ENCODE peak calls at places on chromosomes 12 and 14, in six cellular contexts. K, R, Y, J, M and Z are unnamed samples.

GRCh38 chr12:48175613-48176416 is 7.6 kb upstream of the CCDC184 start:
- DNase-seq in K (no peak), R (no peak), Y (no peak), J (no peak), M (peak; percentile 63), Z (peak; percentile 55)

GRCh38 chr14:28142400-28143015 is 624.1 kb upstream of the FOXG1 start:
- DNase-seq in K (no peak), R (no peak), Y (no peak), J (peak; percentile 19), M (peak; percentile 57), Z (peak; percentile 1)

GRCh38 chr12:20212658-20213387 is 155.5 kb upstream of the PDE3A start:
- DNase-seq in K (no peak), R (peak; percentile 54), Y (peak; percentile 82), J (peak; percentile 93), M (peak; percentile 90), Z (peak; percentile 100)

GRCh38 chr14:99510556-99511139 is 29.4 kb downstream of the CCNK start:
- DNase-seq in K (no peak), R (no peak), Y (no peak), J (no peak), M (no peak), Z (no peak)

GRCh38 chr12:30794591-30795409 is 40.0 kb upstream of the CAPRIN2 start:
- DNase-seq in K (peak; percentile 67), R (no peak), Y (peak; percentile 94), J (no peak), M (peak; percentile 77), Z (peak; percentile 98)

GRCh38 chr12:57765698-57766463 is 997 bp downstream of the CYP27B1 start:
- DNase-seq in K (no peak), R (no peak), Y (no peak), J (no peak), M (peak; percentile 36), Z (no peak)

GRCh38 chr12:106342397-106343212 is 14.9 kb upstream of the POLR3B start:
- DNase-seq in K (peak; percentile 39), R (no peak), Y (no peak), J (no peak), M (no peak), Z (peak; percentile 76)

GRCh38 chr12:84376320-84376719 is 536.3 kb downstream of the SLC6A15 start:
- DNase-seq in K (no peak), R (no peak), Y (no peak), J (no peak), M (no peak), Z (no peak)

GRCh38 chr12:56932867-56933266 is 1.3 kb downstream of the SDR9C7 start:
- DNase-seq in K (no peak), R (peak; percentile 33), Y (no peak), J (no peak), M (no peak), Z (no peak)

GRCh38 chr14:71011479-71011878 is 104.2 kb downstream of the PCNX1 start:
- DNase-seq in K (no peak), R (no peak), Y (no peak), J (no peak), M (no peak), Z (no peak)

GRCh38 chr14:69711065-69711464 is 55.9 kb upstream of the SRSF5 start:
- DNase-seq in K (no peak), R (no peak), Y (no peak), J (no peak), M (no peak), Z (no peak)

GRCh38 chr12:701896-702539 is 38.8 kb upstream of the NINJ2 start:
- DNase-seq in K (peak; percentile 46), R (no peak), Y (no peak), J (no peak), M (no peak), Z (no peak)

GRCh38 chr12:53560386-53560785 is 53.1 kb upstream of the NPFF start:
- DNase-seq in K (no peak), R (no peak), Y (no peak), J (no peak), M (no peak), Z (peak; percentile 93)

GRCh38 chr12:101018540-101018939 is 191.5 kb downstream of the SLC5A8 start:
- DNase-seq in K (peak; percentile 44), R (no peak), Y (peak; percentile 59), J (no peak), M (peak; percentile 19), Z (peak; percentile 44)

GRCh38 chr12:47547077-47547476 is 158.8 kb downstream of the RPAP3 start:
- DNase-seq in K (no peak), R (no peak), Y (no peak), J (peak; percentile 16), M (peak; percentile 53), Z (peak; percentile 54)

GRCh38 chr14:60649815-60650381 is 621 bp upstream of the SIX1 start:
- DNase-seq in K (no peak), R (no peak), Y (no peak), J (peak; percentile 52), M (peak; percentile 52), Z (no peak)

GRCh38 chr14:59451849-59452248 is 13.3 kb downstream of the GPR135 start:
- DNase-seq in K (no peak), R (no peak), Y (no peak), J (no peak), M (no peak), Z (no peak)

GRCh38 chr14:90062852-90063539 is 1.2 kb downstream of the KCNK13 start:
- DNase-seq in K (no peak), R (peak; percentile 38), Y (no peak), J (no peak), M (peak; percentile 21), Z (no peak)

GRCh38 chr12:52368494-52368893 is 1.2 kb upstream of the KRT85 start:
- DNase-seq in K (no peak), R (no peak), Y (no peak), J (no peak), M (no peak), Z (no peak)

GRCh38 chr12:70637286-70637685 is at the start of gene PTPRB:
- DNase-seq in K (no peak), R (no peak), Y (no peak), J (no peak), M (no peak), Z (no peak)

GRCh38 chr12:110564471-110564991 is 18.6 kb downstream of the PPTC7 start:
- DNase-seq in K (no peak), R (no peak), Y (no peak), J (no peak), M (no peak), Z (no peak)

DNA sequence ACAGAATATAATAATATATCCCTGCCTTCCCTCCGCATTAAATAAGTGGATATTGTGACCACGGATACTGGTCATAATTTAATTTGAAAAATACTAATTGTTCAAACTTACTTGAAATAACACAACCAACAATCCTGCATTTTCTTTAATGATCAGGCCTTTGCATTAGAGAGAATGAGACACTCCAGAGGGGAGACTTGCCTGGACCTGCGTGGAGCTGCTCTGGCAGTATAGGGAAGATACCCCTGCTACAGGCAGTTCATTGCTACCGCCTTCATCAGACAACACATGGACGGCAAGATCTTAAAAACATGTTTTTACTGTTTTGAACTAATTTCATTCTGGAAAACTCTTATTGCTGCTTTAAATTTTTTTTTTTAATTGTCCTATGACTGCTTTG is 211.0 kb upstream of the FAR2 start:
- DNase-seq in K (no peak), R (no peak), Y (no peak), J (no peak), M (no peak), Z (no peak)
- H3K27ac ChIP-seq in K (no peak overlapping the region), R (no peak overlapping the region), Y (no peak overlapping the region), J (no peak overlapping the region), M (no peak overlapping the region), Z (no peak overlapping the region)

GRCh38 chr12:131444220-131445164 is 266.4 kb upstream of the SFSWAP start:
- DNase-seq in K (no peak), R (peak; percentile 35), Y (no peak), J (no peak), M (no peak), Z (no peak)

GRCh38 chr12:131442337-131442918 is 268.5 kb upstream of the SFSWAP start:
- DNase-seq in K (no peak), R (peak; percentile 32), Y (no peak), J (no peak), M (no peak), Z (no peak)

GRCh38 chr12:131443019-131444000 is 267.6 kb upstream of the SFSWAP start:
- DNase-seq in K (no peak), R (no peak), Y (no peak), J (no peak), M (no peak), Z (no peak)

GRCh38 chr12:131438874-131439273 is 272.0 kb upstream of the SFSWAP start:
- DNase-seq in K (peak; percentile 3), R (no peak), Y (no peak), J (peak; percentile 30), M (peak; percentile 67), Z (no peak)

DNA sequence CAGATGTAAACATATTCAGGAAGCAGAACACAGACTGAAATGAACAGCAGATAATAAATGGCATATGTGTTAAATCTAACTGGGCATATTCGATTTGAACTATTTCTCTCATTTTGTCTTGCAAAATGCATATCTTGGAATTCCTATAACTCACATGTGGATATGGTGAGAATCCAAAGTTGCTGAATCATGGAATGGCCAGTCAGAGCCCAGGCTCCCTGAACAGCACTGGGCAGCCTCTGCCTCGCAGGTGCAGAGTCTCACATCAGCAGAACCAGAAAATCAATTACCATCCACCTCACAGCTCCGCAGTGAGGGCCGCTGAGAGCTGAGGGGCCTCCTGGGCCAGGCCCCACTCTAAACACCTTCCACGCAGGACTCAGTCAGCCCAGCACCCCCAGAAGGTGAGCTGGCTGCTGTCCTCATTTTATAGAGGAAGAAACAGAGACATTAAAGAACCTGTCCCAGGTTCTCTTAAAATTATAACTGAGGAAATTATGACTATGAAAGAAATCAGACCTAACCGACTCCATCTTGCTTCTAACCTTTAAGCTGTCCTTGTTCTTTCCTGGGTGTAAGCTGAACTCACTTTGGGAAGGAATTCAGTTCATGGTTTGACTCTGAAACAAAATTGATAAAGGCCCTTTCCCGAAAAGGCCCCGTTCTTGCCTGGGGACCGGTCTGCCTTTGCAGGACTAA is 269.1 kb upstream of the SFSWAP start:
- DNase-seq in K (no peak), R (no peak), Y (no peak), J (no peak), M (no peak), Z (no peak)
- H3K79me2 ChIP-seq in K (no peaks in the 10 kb centered on the region), R (no peaks in the 10 kb centered on the region), Y (no peaks in the 10 kb centered on the region), J (no peaks in the 10 kb centered on the region), M (no peaks in the 10 kb centered on the region), Z (no peaks in the 10 kb centered on the region)

DNA sequence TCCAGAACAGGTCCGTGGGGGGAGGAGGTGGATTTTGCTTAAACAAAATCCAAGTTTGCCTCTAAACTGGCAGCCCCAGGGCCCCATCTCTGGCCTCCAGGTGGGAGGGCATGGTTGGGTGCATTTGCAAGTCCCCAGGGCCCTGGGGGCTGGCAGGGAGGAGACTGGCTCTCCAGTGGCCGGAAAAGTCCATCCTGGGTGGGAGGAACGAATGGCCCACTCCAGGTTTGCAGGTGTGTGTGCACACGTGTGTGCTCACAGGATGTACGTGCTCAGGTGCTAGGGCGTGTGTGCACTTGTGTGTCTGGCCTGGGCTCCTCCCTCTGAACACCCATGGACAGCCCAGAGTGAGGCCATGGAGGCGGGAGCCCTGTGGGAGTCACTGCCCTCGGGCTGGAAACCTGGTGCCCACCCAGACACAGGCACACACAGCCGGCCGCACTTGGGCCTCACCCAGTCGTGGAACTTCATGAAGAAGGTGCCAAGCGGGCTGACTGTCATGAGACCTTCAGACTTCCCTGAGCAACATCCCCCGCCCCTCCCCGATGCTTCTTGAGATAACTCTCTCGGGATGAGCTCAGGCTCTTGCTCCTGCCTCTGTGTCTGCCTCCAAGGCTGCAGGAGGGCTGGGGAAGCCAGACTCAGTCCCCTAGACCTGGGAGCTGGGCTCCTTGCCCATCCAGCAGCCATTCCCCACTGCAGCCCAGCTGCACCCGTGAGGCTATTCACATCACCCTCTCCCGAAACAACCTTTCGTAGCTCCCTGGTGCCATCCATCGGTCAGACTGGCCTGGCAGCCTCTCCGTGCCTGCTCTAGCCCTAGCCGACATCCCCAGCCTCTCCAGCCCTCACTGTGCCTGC is 9.4 kb downstream of the AHNAK2 start:
- DNase-seq in K (no peak), R (no peak), Y (no peak), J (peak; percentile 37), M (no peak), Z (no peak)
- TF ChIP-seq CTCF in K (peak; percentile 62), R (no peak), Y (no peak), J (no peak), M (no peak), Z (no peak)

GRCh38 chr12:16369156-16369555 is 21.7 kb downstream of the MGST1 start:
- DNase-seq in K (no peak), R (no peak), Y (no peak), J (no peak), M (no peak), Z (no peak)
- H3K27ac ChIP-seq in K (no peak overlapping the region), R (no peak overlapping the region), Y (no peak overlapping the region), J (no peak overlapping the region), M (no peak overlapping the region), Z (no peak overlapping the region)